ENCODE peak calls at places on chromosomes 5 and 9, in four cellular contexts. One of them, this sample, is unnamed.
A peak's percentile ranks its signal among the peaks of the same experiment; 100 is the strongest.

GRCh38 chr9:32742296-32742695 is 41.0 kb upstream of the TMEM215 start:
- DNase-seq in GM23248: no peak
- DNase-seq in MM.1S: no peak
- DNase-seq in hepatocyte: no peak
- DNase-seq in this sample: no peak

GRCh38 chr9:133453651-133454050 is 6.1 kb upstream of the CACFD1 start:
- DNase-seq in MM.1S: no peak
- DNase-seq in hepatocyte: no peak
- DNase-seq in GM23248: no peak
- DNase-seq in this sample: no peak

GRCh38 chr9:87594218-87594617 is 96.6 kb downstream of the DAPK1 start:
- DNase-seq in MM.1S: no peak
- DNase-seq in hepatocyte: no peak
- DNase-seq in GM23248: peak; percentile 23
- DNase-seq in this sample: no peak

GRCh38 chr5:169801324-169801777 is 164.3 kb downstream of the DOCK2 start:
- DNase-seq in GM23248: peak; percentile 88
- DNase-seq in MM.1S: no peak
- DNase-seq in hepatocyte: peak; percentile 22
- DNase-seq in this sample: no peak

GRCh38 chr9:85425153-85425611 is 316.6 kb downstream of the AGTPBP1 start:
- DNase-seq in GM23248: peak; percentile 67
- DNase-seq in hepatocyte: peak; percentile 83
- DNase-seq in MM.1S: peak; percentile 51
- DNase-seq in this sample: peak; percentile 87

GRCh38 chr5:20335978-20336377 is 348.0 kb upstream of the CDH18 start:
- DNase-seq in hepatocyte: no peak
- DNase-seq in MM.1S: no peak
- DNase-seq in GM23248: no peak
- DNase-seq in this sample: no peak

GRCh38 chr9:2229109-2229733 is 214.1 kb downstream of the SMARCA2 start:
- DNase-seq in GM23248: no peak
- DNase-seq in MM.1S: peak; percentile 67
- DNase-seq in hepatocyte: no peak
- DNase-seq in this sample: peak; percentile 61

GRCh38 chr5:18220631-18221030 is 586.4 kb downstream of the TAF11L14 start:
- DNase-seq in hepatocyte: no peak
- DNase-seq in MM.1S: no peak
- DNase-seq in GM23248: peak; percentile 2
- DNase-seq in this sample: no peak

GRCh38 chr9:131631254-131631653 is 85.9 kb downstream of the PRRT1B start:
- DNase-seq in hepatocyte: no peak
- DNase-seq in MM.1S: no peak
- DNase-seq in GM23248: no peak
- DNase-seq in this sample: no peak

GRCh38 chr5:64506567-64507321 is 929 bp downstream of the RGS7BP start:
- DNase-seq in hepatocyte: no peak
- DNase-seq in MM.1S: no peak
- DNase-seq in GM23248: no peak
- DNase-seq in this sample: no peak

GRCh38 chr5:112123060-112123459 is 296.0 kb downstream of the EPB41L4A start:
- DNase-seq in MM.1S: no peak
- DNase-seq in hepatocyte: no peak
- DNase-seq in GM23248: no peak
- DNase-seq in this sample: no peak

GRCh38 chr9:107872457-107873192 is 383.1 kb upstream of the KLF4 start:
- DNase-seq in MM.1S: no peak
- DNase-seq in hepatocyte: no peak
- DNase-seq in GM23248: no peak
- DNase-seq in this sample: no peak

GRCh38 chr5:76874088-76874581 is 24.3 kb downstream of the S100Z start:
- DNase-seq in hepatocyte: no peak
- DNase-seq in MM.1S: peak; percentile 90
- DNase-seq in GM23248: no peak
- DNase-seq in this sample: peak; percentile 86

GRCh38 chr5:5419291-5420210 is 2.9 kb upstream of the ICE1 start:
- DNase-seq in MM.1S: no peak
- DNase-seq in GM23248: peak; percentile 92
- DNase-seq in hepatocyte: peak; percentile 59
- DNase-seq in this sample: peak; percentile 66

GRCh38 chr9:135606885-135607259 is 32.5 kb downstream of the GLT6D1 start:
- DNase-seq in MM.1S: no peak
- DNase-seq in hepatocyte: no peak
- DNase-seq in GM23248: no peak
- DNase-seq in this sample: no peak

GRCh38 chr9:132988244-132989013 is 9.9 kb downstream of the GFI1B start:
- DNase-seq in hepatocyte: no peak
- DNase-seq in MM.1S: no peak
- DNase-seq in GM23248: no peak
- DNase-seq in this sample: no peak

GRCh38 chr9:127181595-127182190 is 59.3 kb upstream of the ANGPTL2 start:
- DNase-seq in GM23248: no peak
- DNase-seq in hepatocyte: no peak
- DNase-seq in MM.1S: no peak
- DNase-seq in this sample: no peak

GRCh38 chr9:89687216-89687615 is 82.4 kb downstream of the GADD45G start:
- DNase-seq in MM.1S: no peak
- DNase-seq in GM23248: no peak
- DNase-seq in hepatocyte: no peak
- DNase-seq in this sample: no peak

GRCh38 chr9:107222020-107222522 is 61.0 kb upstream of the RAD23B start:
- DNase-seq in GM23248: no peak
- DNase-seq in hepatocyte: peak; percentile 67
- DNase-seq in MM.1S: no peak
- DNase-seq in this sample: peak; percentile 31

DNA sequence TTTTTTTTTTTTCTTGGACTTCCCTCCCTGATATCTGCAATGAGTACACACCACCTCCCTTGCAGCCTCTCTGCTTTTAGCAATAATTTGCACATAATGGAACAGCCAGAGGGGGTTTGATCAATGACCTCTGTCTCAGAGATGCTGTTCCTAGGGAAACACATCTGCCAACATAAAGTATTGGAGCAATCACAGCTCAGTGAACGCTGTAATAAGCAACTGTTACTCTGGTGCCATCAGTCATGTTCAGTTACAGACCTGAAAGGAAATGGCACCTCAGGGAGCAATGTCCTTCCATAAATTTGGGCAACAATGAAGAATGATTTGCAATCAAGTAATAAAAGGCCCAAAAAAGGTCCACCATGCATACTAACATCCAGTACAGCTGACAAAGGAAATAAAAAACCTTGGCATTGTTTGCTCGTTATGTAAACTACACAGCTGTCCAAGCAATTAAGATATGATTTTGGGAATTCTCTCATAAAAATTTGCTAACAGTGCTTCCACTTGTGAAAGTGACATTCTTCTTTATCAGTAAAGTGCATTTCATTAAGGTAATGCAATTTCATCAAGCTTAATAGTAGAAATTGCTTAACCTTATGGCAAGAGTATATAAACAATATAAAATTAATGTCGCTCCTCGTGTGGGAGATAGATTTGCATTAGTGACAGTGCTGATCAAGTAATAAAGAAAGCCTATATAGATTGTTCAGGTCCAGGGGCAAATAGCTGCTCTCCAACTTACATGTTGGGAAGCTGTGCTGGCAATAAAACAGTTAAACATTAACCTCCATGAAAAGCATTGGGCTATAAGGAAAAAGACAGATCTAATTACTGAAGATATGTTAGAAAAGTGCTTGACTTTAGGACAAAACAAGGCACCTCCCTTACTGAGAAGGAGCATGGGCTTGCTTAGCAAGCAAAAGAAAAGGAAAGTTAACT is 167.7 kb downstream of the RASEF start:
- DNase-seq in hepatocyte: peak; percentile 26
- DNase-seq in GM23248: no peak
- DNase-seq in MM.1S: no peak
- DNase-seq in this sample: no peak
- H3K9me2 ChIP-seq in hepatocyte: no peaks in the 10 kb centered on the region
- H3K9me2 ChIP-seq in GM23248: no peaks in the 10 kb centered on the region
- H3K9me2 ChIP-seq in MM.1S: no peaks in the 10 kb centered on the region
- H3K9me2 ChIP-seq in this sample: no peaks in the 10 kb centered on the region

DNA sequence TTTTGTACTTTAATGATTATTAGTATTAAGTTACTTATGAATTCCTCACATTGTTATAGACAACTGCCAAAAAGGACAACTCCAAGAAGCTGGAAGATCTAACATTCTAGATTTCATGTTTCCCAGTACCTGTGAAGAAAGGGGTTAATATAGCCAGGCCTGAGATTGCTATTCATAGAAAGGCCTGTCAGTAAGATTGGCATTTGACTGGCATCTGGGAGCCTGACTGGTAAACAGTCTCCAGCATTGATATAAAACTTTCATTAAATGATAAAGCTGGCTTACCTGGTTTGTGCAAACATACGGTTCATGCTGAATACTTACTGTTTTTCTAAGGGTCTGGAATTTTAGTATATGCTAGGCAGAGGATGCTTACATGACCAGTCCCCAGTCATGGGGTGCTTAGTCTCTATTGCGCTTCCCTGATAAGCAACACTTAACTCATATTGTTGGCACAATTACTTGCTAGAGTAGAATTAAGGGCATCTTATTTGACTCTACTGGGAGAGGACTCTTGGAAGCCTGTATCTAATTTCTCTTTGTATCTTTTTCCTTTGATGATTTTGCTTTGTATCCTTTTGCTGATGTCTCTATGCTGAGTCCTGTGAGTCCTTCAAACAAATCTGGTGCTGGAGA is 340.4 kb upstream of the SEMA6A start:
- DNase-seq in hepatocyte: no peak
- DNase-seq in GM23248: no peak
- DNase-seq in MM.1S: no peak
- DNase-seq in this sample: no peak
- H3K9me2 ChIP-seq in hepatocyte: no peaks in the 10 kb centered on the region
- H3K9me2 ChIP-seq in GM23248: no peaks in the 10 kb centered on the region
- H3K9me2 ChIP-seq in MM.1S: no peaks in the 10 kb centered on the region
- H3K9me2 ChIP-seq in this sample: no peaks in the 10 kb centered on the region

GRCh38 chr9:82893549-82893948 is 169.4 kb downstream of the RASEF start:
- DNase-seq in MM.1S: no peak
- DNase-seq in hepatocyte: no peak
- DNase-seq in GM23248: no peak
- DNase-seq in this sample: no peak
- H3K9me2 ChIP-seq in MM.1S: no peaks in the 10 kb centered on the region
- H3K9me2 ChIP-seq in hepatocyte: no peaks in the 10 kb centered on the region
- H3K9me2 ChIP-seq in GM23248: no peaks in the 10 kb centered on the region
- H3K9me2 ChIP-seq in this sample: no peaks in the 10 kb centered on the region

GRCh38 chr5:14086261-14086660 is 56.9 kb upstream of the TRIO start:
- DNase-seq in GM23248: no peak
- DNase-seq in MM.1S: no peak
- DNase-seq in hepatocyte: no peak
- DNase-seq in this sample: no peak
- H3K9me2 ChIP-seq in GM23248: no peaks in the 10 kb centered on the region
- H3K9me2 ChIP-seq in MM.1S: no peaks in the 10 kb centered on the region
- H3K9me2 ChIP-seq in hepatocyte: no peaks in the 10 kb centered on the region
- H3K9me2 ChIP-seq in this sample: no peaks in the 10 kb centered on the region

GRCh38 chr5:98454407-98454806 is 319.1 kb upstream of the RGMB start:
- DNase-seq in GM23248: peak; percentile 82
- DNase-seq in hepatocyte: no peak
- DNase-seq in MM.1S: no peak
- DNase-seq in this sample: no peak

GRCh38 chr5:98454904-98455303 is 318.6 kb upstream of the RGMB start:
- DNase-seq in hepatocyte: no peak
- DNase-seq in MM.1S: no peak
- DNase-seq in GM23248: peak; percentile 98
- DNase-seq in this sample: peak; percentile 59

GRCh38 chr5:98458004-98458403 is 315.5 kb upstream of the RGMB start:
- DNase-seq in GM23248: peak; percentile 92
- DNase-seq in MM.1S: no peak
- DNase-seq in hepatocyte: no peak
- DNase-seq in this sample: no peak

GRCh38 chr5:98453309-98453708 is 320.2 kb upstream of the RGMB start:
- DNase-seq in hepatocyte: no peak
- DNase-seq in MM.1S: no peak
- DNase-seq in GM23248: no peak
- DNase-seq in this sample: no peak

DNA sequence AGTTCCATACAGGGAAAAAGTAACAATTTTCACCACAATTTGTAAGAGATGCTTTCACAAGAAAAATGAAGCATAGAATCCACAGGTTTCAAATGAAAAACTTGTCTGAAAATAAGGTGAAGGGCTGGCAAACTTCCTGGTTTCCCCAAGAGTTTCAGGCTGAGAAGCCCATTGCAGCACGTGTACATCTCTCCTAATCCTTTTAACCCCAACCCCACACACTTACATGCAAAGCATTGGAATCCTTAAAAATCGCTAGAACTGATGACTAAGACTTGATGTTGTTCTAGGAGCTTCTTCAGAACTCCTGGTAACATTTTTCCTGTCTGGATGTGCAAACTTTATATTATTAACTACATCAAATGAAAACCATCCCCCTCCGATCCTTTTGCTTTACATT is 317.8 kb upstream of the RGMB start:
- DNase-seq in GM23248: peak; percentile 77
- DNase-seq in hepatocyte: no peak
- DNase-seq in MM.1S: no peak
- DNase-seq in this sample: no peak
- H3K9me2 ChIP-seq in GM23248: no peaks in the 10 kb centered on the region
- H3K9me2 ChIP-seq in hepatocyte: no peaks in the 10 kb centered on the region
- H3K9me2 ChIP-seq in MM.1S: no peaks in the 10 kb centered on the region
- H3K9me2 ChIP-seq in this sample: no peaks in the 10 kb centered on the region

GRCh38 chr5:75471193-75471592 is 40.2 kb downstream of the CERT1 start:
- DNase-seq in hepatocyte: no peak
- DNase-seq in MM.1S: no peak
- DNase-seq in GM23248: no peak
- DNase-seq in this sample: no peak

GRCh38 chr5:75466317-75466716 is 45.1 kb downstream of the CERT1 start:
- DNase-seq in GM23248: no peak
- DNase-seq in MM.1S: no peak
- DNase-seq in hepatocyte: no peak
- DNase-seq in this sample: no peak

GRCh38 chr5:75465480-75465879 is 45.9 kb downstream of the CERT1 start:
- DNase-seq in GM23248: peak; percentile 9
- DNase-seq in hepatocyte: no peak
- DNase-seq in MM.1S: no peak
- DNase-seq in this sample: no peak

GRCh38 chr5:75469017-75469416 is 42.4 kb downstream of the CERT1 start:
- DNase-seq in MM.1S: no peak
- DNase-seq in hepatocyte: no peak
- DNase-seq in GM23248: no peak
- DNase-seq in this sample: no peak

GRCh38 chr5:75468593-75468992 is 42.8 kb downstream of the CERT1 start:
- DNase-seq in hepatocyte: no peak
- DNase-seq in MM.1S: no peak
- DNase-seq in GM23248: no peak
- DNase-seq in this sample: no peak
- H3K9me2 ChIP-seq in hepatocyte: no peaks in the 10 kb centered on the region
- H3K9me2 ChIP-seq in MM.1S: no peaks in the 10 kb centered on the region
- H3K9me2 ChIP-seq in GM23248: no peaks in the 10 kb centered on the region
- H3K9me2 ChIP-seq in this sample: no peaks in the 10 kb centered on the region

GRCh38 chr5:32130865-32131264 is 43.3 kb downstream of the GOLPH3 start:
- DNase-seq in MM.1S: no peak
- DNase-seq in hepatocyte: no peak
- DNase-seq in GM23248: no peak
- DNase-seq in this sample: no peak

GRCh38 chr5:32129074-32129598 is 45.0 kb downstream of the GOLPH3 start:
- DNase-seq in MM.1S: no peak
- DNase-seq in GM23248: no peak
- DNase-seq in hepatocyte: no peak
- DNase-seq in this sample: no peak

GRCh38 chr5:32123889-32124676 is 50.0 kb downstream of the GOLPH3 start:
- DNase-seq in MM.1S: no peak
- DNase-seq in GM23248: no peak
- DNase-seq in hepatocyte: no peak
- DNase-seq in this sample: no peak

GRCh38 chr5:32126691-32127090 is 47.4 kb downstream of the GOLPH3 start:
- DNase-seq in hepatocyte: no peak
- DNase-seq in MM.1S: no peak
- DNase-seq in GM23248: no peak
- DNase-seq in this sample: no peak

GRCh38 chr5:32127759-32128158 is 46.4 kb downstream of the GOLPH3 start:
- DNase-seq in GM23248: no peak
- DNase-seq in MM.1S: no peak
- DNase-seq in hepatocyte: no peak
- DNase-seq in this sample: no peak
- H3K9me2 ChIP-seq in GM23248: no peaks in the 10 kb centered on the region
- H3K9me2 ChIP-seq in MM.1S: no peaks in the 10 kb centered on the region
- H3K9me2 ChIP-seq in hepatocyte: no peaks in the 10 kb centered on the region
- H3K9me2 ChIP-seq in this sample: no peaks in the 10 kb centered on the region